ENCODE peak calls at places on chromosomes 3 and 15, in four cellular contexts. D is GM12878, S is IMR-90, M is K562. F is an unnamed sample.

GRCh38 chr3:47276558-47276957 is 6.0 kb downstream of the KIF9 start:
- DNase-seq in D (no peak), S (no peak), M (no peak), F (no peak)

GRCh38 chr15:94972314-94972713 is 741.0 kb downstream of the MCTP2 start:
- DNase-seq in D (no peak), S (no peak), M (no peak), F (peak)

GRCh38 chr3:46660003-46660402 is 33.5 kb downstream of the ALS2CL start:
- DNase-seq in D (no peak), S (no peak), M (no peak), F (no peak)

GRCh38 chr3:3134750-3135448 is 8.2 kb downstream of the TRNT1 start:
- DNase-seq in D (no peak), S (peak), M (no peak), F (no peak)

GRCh38 chr3:152258448-152259302 is 10.1 kb upstream of the MBNL1 start:
- DNase-seq in D (no peak), S (peak), M (no peak), F (peak)

GRCh38 chr3:195117978-195118581 is 152.9 kb downstream of the XXYLT1 start:
- DNase-seq in D (no peak), S (peak), M (peak), F (peak)

GRCh38 chr3:72892081-72892763 is 4.4 kb downstream of the GXYLT2 start:
- DNase-seq in D (no peak), S (peak), M (no peak), F (no peak)

GRCh38 chr3:194856296-194856695 is 170.6 kb downstream of the FAM43A start:
- DNase-seq in D (no peak), S (no peak), M (no peak), F (no peak)

GRCh38 chr15:76196286-76196948 is 114.9 kb downstream of the ETFA start:
- DNase-seq in D (no peak), S (peak), M (peak), F (peak)

GRCh38 chr15:99755692-99756409 is 22.6 kb upstream of the LYSMD4 start:
- DNase-seq in D (peak), S (peak), M (peak), F (peak)

GRCh38 chr3:158731938-158732855 is at the start of gene RARRES1:
- DNase-seq in D (no peak), S (peak), M (no peak), F (peak)

GRCh38 chr15:90419738-90420487 is 31.9 kb downstream of the IQGAP1 start:
- DNase-seq in D (peak), S (peak), M (no peak), F (peak)

GRCh38 chr3:177569823-177570657 is 372.8 kb upstream of the TBL1XR1 start:
- DNase-seq in D (no peak), S (no peak), M (no peak), F (no peak)

GRCh38 chr3:182913889-182914288 is 66.4 kb downstream of the DCUN1D1 start:
- DNase-seq in D (peak), S (no peak), M (no peak), F (no peak)

GRCh38 chr15:61101543-61101942 is 127.6 kb downstream of the RORA start:
- DNase-seq in D (no peak), S (no peak), M (no peak), F (no peak)

GRCh38 chr15:32669870-32670623 is 28.5 kb downstream of the SCG5 start:
- DNase-seq in D (no peak), S (peak), M (no peak), F (no peak)

GRCh38 chr3:56851966-56852884 is 50.5 kb upstream of the ARHGEF3 start:
- DNase-seq in D (no peak), S (no peak), M (no peak), F (no peak)

GRCh38 chr15:64251658-64252057 is 88.8 kb upstream of the PPIB start:
- DNase-seq in D (no peak), S (no peak), M (no peak), F (no peak)

GRCh38 chr3:69200384-69201068 is 78.1 kb upstream of the LMOD3 start:
- DNase-seq in D (no peak), S (peak), M (no peak), F (peak)

GRCh38 chr3:188646592-188646991 is 492.6 kb downstream of the LPP start:
- DNase-seq in D (no peak), S (peak), M (no peak), F (peak)

GRCh38 chr15:88918738-88919137 is 5.6 kb upstream of the MFGE8 start:
- DNase-seq in D (peak), S (peak), M (no peak), F (peak)

GRCh38 chr3:102182162-102182561 is 252.7 kb upstream of the ZPLD1 start:
- DNase-seq in D (no peak), S (peak), M (no peak), F (no peak)

GRCh38 chr15:35019401-35020327 is 31.6 kb upstream of the ZNF770 start:
- DNase-seq in D (no peak), S (peak), M (no peak), F (no peak)

GRCh38 chr3:126442099-126442848 is 33.4 kb downstream of the ZXDC start:
- DNase-seq in D (no peak), S (peak), M (no peak), F (no peak)

GRCh38 chr3:77539014-77539413 is 499.1 kb downstream of the ROBO2 start:
- DNase-seq in D (no peak), S (no peak), M (no peak), F (no peak)

GRCh38 chr3:134376786-134377431 is 2.7 kb upstream of the AMOTL2 start:
- DNase-seq in D (no peak), S (no peak), M (no peak), F (no peak)

GRCh38 chr3:179819379-179819778 is 166.5 kb downstream of the USP13 start:
- DNase-seq in D (no peak), S (no peak), M (no peak), F (no peak)

GRCh38 chr3:31543375-31543774 is 10.7 kb downstream of the STT3B start:
- DNase-seq in D (no peak), S (peak), M (no peak), F (no peak)

GRCh38 chr15:83515171-83515570 is 68.0 kb downstream of the SH3GL3 start:
- DNase-seq in D (no peak), S (no peak), M (no peak), F (no peak)

GRCh38 chr3:149603126-149604074 is 54.4 kb downstream of the WWTR1 start:
- DNase-seq in D (no peak), S (peak), M (no peak), F (no peak)

GRCh38 chr3:50971487-50971924 is 296.8 kb downstream of the DOCK3 start:
- DNase-seq in D (no peak), S (peak), M (peak), F (peak)

GRCh38 chr3:71532639-71533395 is 50.7 kb downstream of the FOXP1 start:
- DNase-seq in D (no peak), S (peak), M (no peak), F (peak)
- TF ChIP-seq FOS in D (no peak), S (peak), M (no peak), F (peak)

DNA sequence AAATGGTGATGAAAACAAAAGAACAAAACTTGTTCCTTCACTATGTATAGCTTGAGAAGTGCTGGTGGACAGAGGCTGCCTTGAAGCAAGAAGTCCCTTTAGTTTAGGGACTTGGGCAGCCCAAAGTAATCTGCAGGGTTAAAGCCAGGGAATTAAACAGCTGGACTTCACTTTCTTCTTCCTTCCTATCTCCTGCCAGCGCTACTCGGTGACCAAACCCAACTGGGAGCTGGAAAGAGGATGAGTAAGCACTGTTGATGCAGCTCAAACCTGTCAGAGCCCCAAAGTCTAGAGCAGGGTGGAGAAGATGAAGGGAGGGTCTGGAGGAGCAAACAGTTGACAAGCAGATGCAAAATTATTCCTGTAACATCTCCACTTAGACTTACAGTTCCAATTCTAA is 73.1 kb upstream of the FBN1 start:
- DNase-seq in D (no peak), S (peak), M (peak), F (no peak)
- TF ChIP-seq FOS in D (no peak), S (no peak), M (no peak), F (no peak)

GRCh38 chr3:18423401-18424212 is 1.5 kb downstream of the SATB1 start:
- DNase-seq in D (peak), S (peak), M (peak), F (peak)
- TF ChIP-seq FOS in D (no peak), S (no peak), M (no peak), F (no peak)

GRCh38 chr15:72584006-72584405 is 70.5 kb upstream of the GOLGA6B start:
- DNase-seq in D (no peak), S (peak), M (no peak), F (no peak)
- TF ChIP-seq FOS in D (no peak), S (no peak), M (no peak), F (no peak)

GRCh38 chr15:74655424-74655823 is 39.8 kb downstream of the CLK3 start:
- DNase-seq in D (peak), S (no peak), M (no peak), F (peak)
- TF ChIP-seq FOS in D (no peak), S (no peak), M (no peak), F (no peak)

GRCh38 chr3:124760601-124761000 is 30.3 kb downstream of the UMPS start:
- DNase-seq in D (no peak), S (peak), M (no peak), F (no peak)
- TF ChIP-seq FOS in D (no peak), S (no peak), M (no peak), F (no peak)

DNA sequence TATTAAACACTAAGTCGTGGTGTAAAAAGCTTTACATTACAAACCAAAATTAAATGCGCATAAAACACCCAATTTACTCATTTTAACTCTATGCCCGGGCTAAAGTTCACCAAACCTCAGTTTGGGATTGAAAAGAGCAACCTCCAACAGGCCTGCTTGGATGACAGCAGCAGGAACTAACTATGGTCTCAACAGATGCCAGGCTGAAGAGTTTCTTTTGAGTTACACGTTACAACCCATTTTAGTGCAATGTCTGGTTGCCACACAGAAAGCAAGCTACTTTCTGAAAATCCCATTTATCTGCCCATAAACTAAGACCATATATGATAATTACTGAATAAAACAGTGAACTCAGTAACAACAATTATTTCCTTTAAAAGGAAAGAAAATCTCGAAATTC is 2.2 kb downstream of the SATB1 start:
- DNase-seq in D (no peak), S (no peak), M (no peak), F (no peak)
- TF ChIP-seq FOS in D (no peak), S (no peak), M (no peak), F (no peak)

F was measured in endothelial cell of umbilical vein.